ENCODE peak calls at places on chromosomes 12 and 14, in eight cellular contexts. T is HT-29, K is stromal cell of bone marrow, N is nephron progenitor cell, B is HT1080, X is hypothalamus, V is T-helper 1 cell, D is NCI-H1092. Z is an unnamed sample.

GRCh38 chr12:104578453-104578852 is 121.7 kb downstream of the CHST11 start:
- DNase-seq in T (no peak), K (peak), N (no peak), B (peak), X (no peak), V (no peak), D (no peak), Z (no peak)

GRCh38 chr12:98698603-98699463 is 53.7 kb downstream of the APAF1 start:
- DNase-seq in T (peak), K (peak), N (no peak), B (peak), X (no peak), V (no peak), D (no peak), Z (peak)

GRCh38 chr14:72476657-72477499 is 417.0 kb downstream of the DPF3 start:
- DNase-seq in T (no peak), K (peak), N (no peak), B (peak), X (no peak), V (no peak), D (no peak), Z (no peak)

GRCh38 chr14:68672609-68673285 is 120.1 kb downstream of the ZFP36L1 start:
- DNase-seq in T (no peak), K (no peak), N (no peak), B (no peak), X (no peak), V (no peak), D (no peak), Z (no peak)

GRCh38 chr14:70993931-70994330 is 86.7 kb downstream of the PCNX1 start:
- DNase-seq in T (no peak), K (no peak), N (no peak), B (no peak), X (no peak), V (no peak), D (no peak), Z (no peak)

GRCh38 chr12:131061041-131061806 is 107.5 kb downstream of the ADGRD1 start:
- DNase-seq in T (no peak), K (no peak), N (no peak), B (no peak), X (no peak), V (no peak), D (no peak), Z (no peak)

GRCh38 chr14:71130491-71131179 is 223.4 kb downstream of the PCNX1 start:
- DNase-seq in T (no peak), K (peak), N (no peak), B (peak), X (no peak), V (no peak), D (no peak), Z (no peak)

GRCh38 chr12:22453511-22453910 is 90.8 kb downstream of the C2CD5 start:
- DNase-seq in T (no peak), K (no peak), N (no peak), B (no peak), X (no peak), V (no peak), D (no peak), Z (no peak)

GRCh38 chr14:70047598-70048312 is 141.0 kb downstream of the SLC8A3 start:
- DNase-seq in T (peak), K (no peak), N (no peak), B (no peak), X (no peak), V (no peak), D (no peak), Z (no peak)

GRCh38 chr14:34231626-34232025 is 230.4 kb downstream of the SPTSSA start:
- DNase-seq in T (no peak), K (no peak), N (no peak), B (no peak), X (no peak), V (no peak), D (no peak), Z (no peak)

GRCh38 chr14:40122978-40123648 is 690.9 kb upstream of the FBXO33 start:
- DNase-seq in T (peak), K (no peak), N (no peak), B (no peak), X (no peak), V (no peak), D (no peak), Z (no peak)

GRCh38 chr12:82801951-82802610 is 115.4 kb downstream of the TMTC2 start:
- DNase-seq in T (no peak), K (no peak), N (no peak), B (no peak), X (no peak), V (no peak), D (no peak), Z (no peak)

GRCh38 chr12:24044973-24045703 is 95.7 kb upstream of the SOX5 start:
- DNase-seq in T (peak), K (no peak), N (no peak), B (no peak), X (no peak), V (no peak), D (no peak), Z (no peak)

GRCh38 chr14:98219638-98220037 is 1052.4 kb downstream of the BCL11B start:
- DNase-seq in T (no peak), K (no peak), N (no peak), B (no peak), X (no peak), V (no peak), D (no peak), Z (no peak)